ENCODE peak calls at places on chromosomes 7 and 10, in six cellular contexts. F is right cardiac atrium, L is NCI-H1930, A is NCI-H1417 treated with DMSO at 0.1 percent for 48 hours, G is kidney glomerular epithelial cell, H is Daoy. S is an unnamed sample.

GRCh38 chr7:129370812-129371211 is 63.4 kb upstream of the STRIP2 start:
- DNase-seq in F (no peak), L (no peak), A (no peak), G (no peak), H (no peak), S (no peak)

GRCh38 chr7:127578036-127578684 is 7.2 kb downstream of the GCC1 start:
- DNase-seq in F (no peak), L (no peak), A (no peak), G (no peak), H (peak; percentile 41), S (no peak)

GRCh38 chr10:131871673-131872005 is 29.2 kb upstream of the PPP2R2D start:
- DNase-seq in F (no peak), L (no peak), A (no peak), G (no peak), H (no peak), S (no peak)

GRCh38 chr7:55774327-55775050 is 88.1 kb downstream of the SEPTIN14 start:
- DNase-seq in F (no peak), L (peak; percentile 46), A (peak; percentile 97), G (no peak), H (peak; percentile 19), S (no peak)

GRCh38 chr10:16991011-16991410 is 138.6 kb downstream of the CUBN start:
- DNase-seq in F (no peak), L (no peak), A (no peak), G (no peak), H (no peak), S (no peak)

GRCh38 chr7:98418636-98419315 is 17.9 kb upstream of the BAIAP2L1 start:
- DNase-seq in F (peak; percentile 56), L (no peak), A (no peak), G (peak; percentile 95), H (peak; percentile 99), S (no peak)

GRCh38 chr10:72691470-72692056 is 380 bp upstream of the MCU start:
- DNase-seq in F (no peak), L (no peak), A (no peak), G (no peak), H (no peak), S (peak; percentile 26)

GRCh38 chr7:132240821-132241422 is 335.3 kb downstream of the PLXNA4 start:
- DNase-seq in F (no peak), L (no peak), A (no peak), G (no peak), H (peak; percentile 33), S (no peak)

GRCh38 chr7:123075838-123076462 is 80.5 kb upstream of the TAS2R16 start:
- DNase-seq in F (no peak), L (no peak), A (no peak), G (no peak), H (no peak), S (no peak)

GRCh38 chr7:47763063-47763974 is 181.4 kb upstream of the TNS3 start:
- DNase-seq in F (no peak), L (peak; percentile 34), A (peak; percentile 37), G (peak; percentile 41), H (peak; percentile 95), S (no peak)

GRCh38 chr7:105454921-105455320 is 66.2 kb upstream of the SRPK2 start:
- DNase-seq in F (no peak), L (no peak), A (no peak), G (no peak), H (no peak), S (no peak)

GRCh38 chr10:131812736-131813604 is 87.8 kb upstream of the PPP2R2D start:
- DNase-seq in F (no peak), L (no peak), A (no peak), G (no peak), H (no peak), S (no peak)

GRCh38 chr7:159116581-159117339 is 27.9 kb downstream of the VIPR2 start:
- DNase-seq in F (no peak), L (no peak), A (no peak), G (no peak), H (no peak), S (no peak)

GRCh38 chr10:69512901-69513300 is 60.3 kb downstream of the NEUROG3 start:
- DNase-seq in F (no peak), L (no peak), A (no peak), G (no peak), H (no peak), S (no peak)

GRCh38 chr10:133122171-133122935 is 34.6 kb downstream of the ADGRA1 start:
- DNase-seq in F (peak; percentile 6), L (no peak), A (no peak), G (no peak), H (no peak), S (no peak)

GRCh38 chr10:45377858-45378257 is 3.8 kb downstream of the ALOX5 start:
- DNase-seq in F (no peak), L (no peak), A (no peak), G (no peak), H (no peak), S (no peak)

GRCh38 chr10:119654540-119654939 is 3.4 kb downstream of the BAG3 start:
- DNase-seq in F (peak; percentile 53), L (no peak), A (no peak), G (no peak), H (peak; percentile 47), S (no peak)

GRCh38 chr7:123351027-123351426 is 151.3 kb upstream of the SLC13A1 start:
- DNase-seq in F (no peak), L (no peak), A (no peak), G (no peak), H (no peak), S (no peak)

GRCh38 chr7:133941496-133941895 is 185.6 kb upstream of the LRGUK start:
- DNase-seq in F (no peak), L (no peak), A (no peak), G (no peak), H (no peak), S (no peak)

GRCh38 chr10:110569120-110569519 is 1.6 kb downstream of the SMC3 start:
- DNase-seq in F (no peak), L (no peak), A (no peak), G (no peak), H (no peak), S (no peak)

GRCh38 chr7:99042957-99043356 is 101.0 kb downstream of the SMURF1 start:
- DNase-seq in F (no peak), L (no peak), A (no peak), G (no peak), H (peak; percentile 42), S (no peak)

GRCh38 chr7:104982308-104982755 is 31.7 kb upstream of the KMT2E start:
- DNase-seq in F (no peak), L (no peak), A (no peak), G (peak; percentile 23), H (peak; percentile 46), S (no peak)

GRCh38 chr7:112965506-112965905 is 121.1 kb downstream of the GPR85 start:
- DNase-seq in F (no peak), L (no peak), A (no peak), G (no peak), H (no peak), S (no peak)

GRCh38 chr10:96833220-96834001 is 1.3 kb downstream of the LCOR start:
- DNase-seq in F (peak; percentile 17), L (no peak), A (no peak), G (peak; percentile 15), H (peak; percentile 21), S (no peak)

GRCh38 chr10:111137587-111137986 is 60.8 kb downstream of the ADRA2A start:
- DNase-seq in F (no peak), L (no peak), A (no peak), G (no peak), H (no peak), S (no peak)

GRCh38 chr10:29689001-29689400 is 54.2 kb upstream of the SVIL start:
- DNase-seq in F (no peak), L (no peak), A (no peak), G (peak; percentile 79), H (peak; percentile 74), S (no peak)

GRCh38 chr10:31557854-31558253 is 238.8 kb downstream of the ZEB1 start:
- DNase-seq in F (no peak), L (no peak), A (no peak), G (no peak), H (no peak), S (no peak)

GRCh38 chr7:134513169-134513752 is 14.1 kb upstream of the AKR1B10 start:
- DNase-seq in F (peak; percentile 29), L (peak; percentile 13), A (no peak), G (peak; percentile 44), H (peak; percentile 70), S (peak; percentile 1)

GRCh38 chr7:3560495-3560894 is 259.4 kb downstream of the SDK1 start:
- DNase-seq in F (no peak), L (no peak), A (no peak), G (no peak), H (no peak), S (no peak)

GRCh38 chr7:114423218-114423496 is 8.5 kb downstream of the FOXP2 start:
- DNase-seq in F (no peak), L (no peak), A (no peak), G (no peak), H (no peak), S (peak; percentile 48)

GRCh38 chr10:110137142-110137545 is 70.3 kb upstream of the MXI1 start:
- DNase-seq in F (no peak), L (peak; percentile 44), A (no peak), G (peak; percentile 61), H (no peak), S (no peak)

GRCh38 chr10:60848126-60848525 is 69.8 kb downstream of the CDK1 start:
- DNase-seq in F (no peak), L (no peak), A (no peak), G (peak; percentile 33), H (no peak), S (no peak)

GRCh38 chr7:64887756-64888508 is 15.1 kb upstream of the ZNF273 start:
- DNase-seq in F (peak; percentile 52), L (peak; percentile 6), A (no peak), G (no peak), H (peak; percentile 74), S (peak; percentile 50)

GRCh38 chr10:58479016-58479415 is 33.7 kb upstream of the BICC1 start:
- DNase-seq in F (no peak), L (no peak), A (no peak), G (no peak), H (no peak), S (no peak)

S was measured in NCI-H187.